ENCODE peak calls at places on chromosomes 2 and 18, in ten cellular contexts. O is GM12865, E is uterus, Y is AG04450, M is astrocyte of the spinal cord, W is thoracic aorta, D is pancreas, P is lower lobe of right lung, F is GM12878, Z is prostate gland. U is an unnamed sample.

GRCh38 chr2:64914735-64915509 is 74.3 kb upstream of the SLC1A4 start:
- DNase-seq in O (peak; percentile 96), E (peak; percentile 83), Y (peak; percentile 55), M (no peak), W (no peak), D (no peak), P (no peak), F (peak; percentile 96), Z (no peak), U (peak; percentile 48)

GRCh38 chr2:8217366-8218125 is 464.3 kb upstream of the ID2 start:
- DNase-seq in O (no peak), E (no peak), Y (no peak), M (no peak), W (no peak), D (no peak), P (no peak), F (no peak), Z (no peak), U (peak; percentile 45)

GRCh38 chr2:160912276-160912675 is 248.0 kb upstream of the TANK start:
- DNase-seq in O (no peak), E (no peak), Y (no peak), M (no peak), W (no peak), D (no peak), P (no peak), F (no peak), Z (no peak), U (peak; percentile 58)

GRCh38 chr2:81087646-81088045 is 783.1 kb upstream of the LRRTM1 start:
- DNase-seq in O (no peak), E (no peak), Y (no peak), M (no peak), W (no peak), D (no peak), P (no peak), F (no peak), Z (no peak), U (no peak)

GRCh38 chr2:20917724-20918572 is 95.0 kb upstream of the LDAH start:
- DNase-seq in O (no peak), E (no peak), Y (no peak), M (peak; percentile 16), W (no peak), D (no peak), P (no peak), F (no peak), Z (no peak), U (peak; percentile 11)

GRCh38 chr2:24045511-24046508 is 1.4 kb downstream of the WDCP start:
- DNase-seq in O (no peak), E (no peak), Y (no peak), M (no peak), W (no peak), D (no peak), P (no peak), F (no peak), Z (no peak), U (no peak)

GRCh38 chr18:52536039-52536438 is 196.0 kb downstream of the DCC start:
- DNase-seq in O (no peak), E (no peak), Y (no peak), M (no peak), W (no peak), D (no peak), P (no peak), F (no peak), Z (no peak), U (no peak)

GRCh38 chr2:126698991-126699390 is 43.0 kb downstream of the GYPC start:
- DNase-seq in O (no peak), E (no peak), Y (no peak), M (no peak), W (no peak), D (no peak), P (no peak), F (no peak), Z (no peak), U (no peak)

GRCh38 chr2:164568317-164568716 is 53.0 kb downstream of the GRB14 start:
- DNase-seq in O (no peak), E (no peak), Y (no peak), M (no peak), W (no peak), D (no peak), P (no peak), F (no peak), Z (no peak), U (no peak)

GRCh38 chr2:239937866-239938640 is 87.1 kb downstream of the NDUFA10 start:
- DNase-seq in O (no peak), E (peak; percentile 7), Y (no peak), M (no peak), W (no peak), D (peak; percentile 30), P (peak; percentile 25), F (no peak), Z (no peak), U (no peak)

GRCh38 chr2:86028763-86029381 is 76.8 kb downstream of the POLR1A start:
- DNase-seq in O (no peak), E (peak; percentile 9), Y (no peak), M (no peak), W (no peak), D (no peak), P (no peak), F (no peak), Z (no peak), U (no peak)

GRCh38 chr18:23337599-23338444 is 115.3 kb upstream of the RIOK3 start:
- DNase-seq in O (no peak), E (no peak), Y (peak; percentile 30), M (peak; percentile 71), W (no peak), D (no peak), P (no peak), F (no peak), Z (no peak), U (peak; percentile 44)

GRCh38 chr2:239323473-239323872 is 77.3 kb downstream of the HDAC4 start:
- DNase-seq in O (no peak), E (peak; percentile 12), Y (no peak), M (no peak), W (no peak), D (peak; percentile 15), P (no peak), F (no peak), Z (no peak), U (no peak)

GRCh38 chr2:211248841-211249240 is 692.4 kb downstream of the CPS1 start:
- DNase-seq in O (no peak), E (no peak), Y (no peak), M (no peak), W (no peak), D (no peak), P (no peak), F (no peak), Z (no peak), U (no peak)

GRCh38 chr2:46029332-46029811 is 267.8 kb upstream of the EPAS1 start:
- DNase-seq in O (no peak), E (no peak), Y (peak; percentile 66), M (peak; percentile 74), W (no peak), D (no peak), P (no peak), F (no peak), Z (no peak), U (peak; percentile 26)

GRCh38 chr18:11808001-11808855 is 43.0 kb upstream of the CHMP1B start:
- DNase-seq in O (no peak), E (no peak), Y (peak; percentile 26), M (peak; percentile 22), W (no peak), D (no peak), P (no peak), F (no peak), Z (no peak), U (peak; percentile 47)

GRCh38 chr2:96844405-96844808 is 586 bp upstream of the ANKRD23 start:
- DNase-seq in O (no peak), E (no peak), Y (no peak), M (no peak), W (no peak), D (no peak), P (no peak), F (no peak), Z (no peak), U (no peak)

GRCh38 chr2:168084267-168084781 is 163.1 kb downstream of the STK39 start:
- DNase-seq in O (no peak), E (no peak), Y (no peak), M (no peak), W (no peak), D (no peak), P (no peak), F (no peak), Z (no peak), U (no peak)
- TF ChIP-seq CTCF in O (no peak), E (no peak), Y (no peak), M (no peak), W (no peak), D (no peak), P (no peak), F (no peak), Z (no peak), U (no peak)

DNA sequence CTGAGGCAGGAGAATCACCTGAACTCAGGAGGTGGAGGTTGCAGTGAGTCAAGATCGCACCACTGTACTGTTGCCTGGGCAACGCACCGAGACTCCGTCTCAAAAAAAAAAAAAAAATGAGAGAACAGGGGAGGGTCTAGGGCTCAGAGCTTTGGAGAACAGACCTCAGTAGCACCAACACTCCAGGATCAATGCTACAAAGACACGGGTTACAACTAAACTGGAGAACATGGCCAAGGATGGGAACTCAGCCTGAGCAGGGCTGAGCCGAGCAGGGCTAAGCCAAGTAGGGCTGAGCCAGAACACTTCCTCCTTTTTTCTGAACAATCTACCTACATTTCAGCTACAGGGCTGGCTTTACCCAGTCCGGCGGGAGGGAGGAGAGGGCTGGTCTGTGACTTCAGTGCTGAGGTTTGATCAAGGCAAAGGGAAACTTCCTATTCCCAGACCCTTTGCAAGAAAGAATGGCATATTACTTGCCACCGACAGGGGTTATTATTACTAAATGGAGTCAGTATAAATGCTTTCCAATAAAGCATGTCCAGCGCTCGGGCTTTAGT is 2.9 kb upstream of the CASP8 start:
- DNase-seq in O (peak; percentile 73), E (no peak), Y (no peak), M (peak; percentile 18), W (no peak), D (no peak), P (peak; percentile 71), F (no peak), Z (no peak), U (no peak)
- H3K4me3 ChIP-seq in O (peak overlapping the region; percentile 69), E (peak overlapping the region; percentile 65), Y (peak overlapping the region; percentile 84), M (peak overlapping the region; percentile 66), W (peak overlapping the region; percentile 86), D (peak overlapping the region; percentile 6), P (peak overlapping the region; percentile 65), F (peak overlapping the region; percentile 62), Z (peak overlapping the region; percentile 38), U (peak overlapping the region; percentile 90)

DNA sequence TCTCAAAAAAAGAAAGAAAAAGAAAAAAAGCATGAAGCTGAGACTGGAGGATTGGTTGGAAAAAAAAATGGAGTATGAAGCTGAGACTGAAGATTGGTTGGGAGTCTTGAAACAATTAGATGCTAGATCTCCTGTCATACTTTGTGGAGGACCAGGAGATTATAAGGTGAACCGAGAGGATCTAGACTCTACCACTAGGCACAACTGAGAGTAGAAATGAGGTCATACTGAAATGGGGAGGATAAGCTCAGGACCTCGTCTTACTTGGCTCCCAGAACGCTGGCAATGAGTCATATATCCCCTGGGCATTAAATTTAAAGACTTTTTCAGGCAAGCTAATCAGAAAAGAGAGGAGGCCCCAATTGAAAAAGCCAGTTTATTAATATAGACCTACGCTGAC is 3.3 kb upstream of the ORC2 start:
- DNase-seq in O (peak; percentile 70), E (no peak), Y (peak; percentile 23), M (peak; percentile 80), W (no peak), D (no peak), P (no peak), F (peak; percentile 31), Z (no peak), U (peak; percentile 53)
- TF ChIP-seq CTCF in O (no peak), E (no peak), Y (no peak), M (no peak), W (no peak), D (no peak), P (no peak), F (no peak), Z (no peak), U (no peak)

GRCh38 chr18:25233582-25234362 is 118.2 kb downstream of the ZNF521 start:
- DNase-seq in O (no peak), E (no peak), Y (no peak), M (peak; percentile 65), W (no peak), D (no peak), P (no peak), F (no peak), Z (no peak), U (peak; percentile 84)
- H3K4me3 ChIP-seq in O (no peak overlapping the region), E (no peak overlapping the region), Y (no peak overlapping the region), M (no peak overlapping the region), W (peak overlapping the region; percentile 62), D (no peak overlapping the region), P (no peak overlapping the region), F (no peak overlapping the region), Z (no peak overlapping the region), U (peak overlapping the region; percentile 21)

U was measured in AG10803.